ENCODE peak calls at places on chromosome 3, in five cellular contexts. One of them, this sample, is unnamed.

GRCh38 chr3:34863485-34863884 is 775.8 kb upstream of the ARPP21 start:
- DNase-seq in fibroblast of pulmonary artery: no peak
- DNase-seq in GM20000: no peak
- DNase-seq in nephron progenitor cell: no peak
- DNase-seq in glutamatergic neuron: no peak
- DNase-seq in this sample: no peak

GRCh38 chr3:110562621-110563020 is 509.0 kb upstream of the NECTIN3 start:
- DNase-seq in GM20000: no peak
- DNase-seq in nephron progenitor cell: no peak
- DNase-seq in fibroblast of pulmonary artery: no peak
- DNase-seq in glutamatergic neuron: no peak
- DNase-seq in this sample: no peak

GRCh38 chr3:143298380-143298779 is 178.8 kb downstream of the CHST2 start:
- DNase-seq in glutamatergic neuron: no peak
- DNase-seq in fibroblast of pulmonary artery: no peak
- DNase-seq in GM20000: no peak
- DNase-seq in nephron progenitor cell: no peak
- DNase-seq in this sample: no peak

GRCh38 chr3:21718161-21718765 is 32.7 kb downstream of the ZNF385D start:
- DNase-seq in glutamatergic neuron: no peak
- DNase-seq in fibroblast of pulmonary artery: peak; percentile 95
- DNase-seq in GM20000: no peak
- DNase-seq in nephron progenitor cell: no peak
- DNase-seq in this sample: no peak

GRCh38 chr3:45253316-45253715 is 27.2 kb upstream of the TMEM158 start:
- DNase-seq in nephron progenitor cell: no peak
- DNase-seq in glutamatergic neuron: no peak
- DNase-seq in GM20000: no peak
- DNase-seq in fibroblast of pulmonary artery: no peak
- DNase-seq in this sample: no peak

GRCh38 chr3:111708157-111708771 is 113.1 kb upstream of the ZBED2 start:
- DNase-seq in glutamatergic neuron: no peak
- DNase-seq in fibroblast of pulmonary artery: no peak
- DNase-seq in GM20000: no peak
- DNase-seq in nephron progenitor cell: no peak
- DNase-seq in this sample: no peak

GRCh38 chr3:9224490-9224889 is 25.0 kb downstream of the SRGAP3 start:
- DNase-seq in nephron progenitor cell: no peak
- DNase-seq in glutamatergic neuron: no peak
- DNase-seq in fibroblast of pulmonary artery: peak; percentile 7
- DNase-seq in GM20000: peak; percentile 78
- DNase-seq in this sample: no peak

GRCh38 chr3:113697192-113698090 is 999 bp upstream of the USF3 start:
- DNase-seq in nephron progenitor cell: peak; percentile 12
- DNase-seq in glutamatergic neuron: peak; percentile 22
- DNase-seq in fibroblast of pulmonary artery: peak; percentile 22
- DNase-seq in GM20000: peak; percentile 40
- DNase-seq in this sample: no peak

GRCh38 chr3:151379083-151379734 is 5.3 kb downstream of the P2RY12 start:
- DNase-seq in GM20000: peak; percentile 13
- DNase-seq in glutamatergic neuron: peak; percentile 69
- DNase-seq in nephron progenitor cell: peak; percentile 72
- DNase-seq in fibroblast of pulmonary artery: peak; percentile 26
- DNase-seq in this sample: peak; percentile 37

GRCh38 chr3:161148832-161149475 is 43.8 kb upstream of the B3GALNT1 start:
- DNase-seq in fibroblast of pulmonary artery: peak; percentile 23
- DNase-seq in glutamatergic neuron: no peak
- DNase-seq in nephron progenitor cell: no peak
- DNase-seq in GM20000: no peak
- DNase-seq in this sample: no peak

GRCh38 chr3:38472342-38472741 is 18.7 kb downstream of the ACVR2B start:
- DNase-seq in GM20000: no peak
- DNase-seq in glutamatergic neuron: no peak
- DNase-seq in fibroblast of pulmonary artery: no peak
- DNase-seq in nephron progenitor cell: no peak
- DNase-seq in this sample: no peak

GRCh38 chr3:114406286-114406685 is 112.5 kb downstream of the TIGIT start:
- DNase-seq in nephron progenitor cell: no peak
- DNase-seq in glutamatergic neuron: no peak
- DNase-seq in GM20000: no peak
- DNase-seq in fibroblast of pulmonary artery: peak; percentile 34
- DNase-seq in this sample: no peak

GRCh38 chr3:167887096-167887495 is 151.6 kb downstream of the SERPINI1 start:
- DNase-seq in fibroblast of pulmonary artery: peak; percentile 17
- DNase-seq in nephron progenitor cell: no peak
- DNase-seq in glutamatergic neuron: no peak
- DNase-seq in GM20000: no peak
- DNase-seq in this sample: no peak

GRCh38 chr3:148101061-148101460 is 596.6 kb upstream of the AGTR1 start:
- DNase-seq in GM20000: no peak
- DNase-seq in glutamatergic neuron: no peak
- DNase-seq in fibroblast of pulmonary artery: no peak
- DNase-seq in nephron progenitor cell: no peak
- DNase-seq in this sample: no peak

GRCh38 chr3:47571391-47572165 is 7.1 kb downstream of the CSPG5 start:
- DNase-seq in GM20000: no peak
- DNase-seq in fibroblast of pulmonary artery: no peak
- DNase-seq in glutamatergic neuron: peak; percentile 69
- DNase-seq in nephron progenitor cell: no peak
- DNase-seq in this sample: no peak

GRCh38 chr3:61927332-61927731 is 366.0 kb downstream of the PTPRG start:
- DNase-seq in fibroblast of pulmonary artery: peak; percentile 88
- DNase-seq in glutamatergic neuron: no peak
- DNase-seq in GM20000: no peak
- DNase-seq in nephron progenitor cell: no peak
- DNase-seq in this sample: no peak

GRCh38 chr3:51968883-51969674 is 1.8 kb upstream of the PCBP4 start:
- DNase-seq in glutamatergic neuron: no peak
- DNase-seq in nephron progenitor cell: no peak
- DNase-seq in GM20000: no peak
- DNase-seq in fibroblast of pulmonary artery: no peak
- DNase-seq in this sample: no peak

GRCh38 chr3:197427013-197427412 is 128.6 kb upstream of the DLG1 start:
- DNase-seq in GM20000: no peak
- DNase-seq in glutamatergic neuron: no peak
- DNase-seq in nephron progenitor cell: no peak
- DNase-seq in fibroblast of pulmonary artery: no peak
- DNase-seq in this sample: no peak

GRCh38 chr3:24303057-24303754 is 191.4 kb downstream of the THRB start:
- DNase-seq in nephron progenitor cell: no peak
- DNase-seq in fibroblast of pulmonary artery: no peak
- DNase-seq in glutamatergic neuron: no peak
- DNase-seq in GM20000: no peak
- DNase-seq in this sample: no peak

GRCh38 chr3:116474356-116475200 is 29.3 kb upstream of the LSAMP start:
- DNase-seq in glutamatergic neuron: peak; percentile 67
- DNase-seq in nephron progenitor cell: peak; percentile 4
- DNase-seq in fibroblast of pulmonary artery: no peak
- DNase-seq in GM20000: no peak
- DNase-seq in this sample: no peak

GRCh38 chr3:13657660-13658435 is 108.9 kb downstream of the FBLN2 start:
- DNase-seq in nephron progenitor cell: peak; percentile 78
- DNase-seq in GM20000: peak; percentile 85
- DNase-seq in fibroblast of pulmonary artery: peak; percentile 38
- DNase-seq in glutamatergic neuron: peak; percentile 79
- DNase-seq in this sample: peak; percentile 53

GRCh38 chr3:156814295-156814694 is 11.9 kb upstream of the LEKR1 start:
- DNase-seq in nephron progenitor cell: no peak
- DNase-seq in GM20000: no peak
- DNase-seq in glutamatergic neuron: no peak
- DNase-seq in fibroblast of pulmonary artery: no peak
- DNase-seq in this sample: no peak

GRCh38 chr3:156816794-156817741 is 9.1 kb upstream of the LEKR1 start:
- DNase-seq in fibroblast of pulmonary artery: peak; percentile 84
- DNase-seq in GM20000: peak; percentile 89
- DNase-seq in nephron progenitor cell: peak; percentile 91
- DNase-seq in glutamatergic neuron: peak; percentile 90
- DNase-seq in this sample: peak; percentile 75

GRCh38 chr3:156818890-156819289 is 7.3 kb upstream of the LEKR1 start:
- DNase-seq in nephron progenitor cell: no peak
- DNase-seq in glutamatergic neuron: no peak
- DNase-seq in fibroblast of pulmonary artery: peak; percentile 68
- DNase-seq in GM20000: no peak
- DNase-seq in this sample: no peak

GRCh38 chr3:156817931-156818765 is 8.0 kb upstream of the LEKR1 start:
- DNase-seq in glutamatergic neuron: no peak
- DNase-seq in GM20000: no peak
- DNase-seq in nephron progenitor cell: no peak
- DNase-seq in fibroblast of pulmonary artery: no peak
- DNase-seq in this sample: no peak

GRCh38 chr3:156816091-156816793 is 9.9 kb upstream of the LEKR1 start:
- DNase-seq in fibroblast of pulmonary artery: peak; percentile 57
- DNase-seq in nephron progenitor cell: peak; percentile 64
- DNase-seq in glutamatergic neuron: peak; percentile 58
- DNase-seq in GM20000: peak; percentile 64
- DNase-seq in this sample: peak; percentile 42
- TF ChIP-seq CTCF in fibroblast of pulmonary artery: no peak
- TF ChIP-seq CTCF in nephron progenitor cell: no peak
- TF ChIP-seq CTCF in glutamatergic neuron: no peak
- TF ChIP-seq CTCF in GM20000: peak; percentile 7
- TF ChIP-seq CTCF in this sample: peak; percentile 38

GRCh38 chr3:70757658-70758057 is 445.2 kb upstream of the MDFIC2 start:
- DNase-seq in glutamatergic neuron: no peak
- DNase-seq in nephron progenitor cell: no peak
- DNase-seq in GM20000: no peak
- DNase-seq in fibroblast of pulmonary artery: no peak
- DNase-seq in this sample: no peak

GRCh38 chr3:70749122-70749521 is 436.7 kb upstream of the MDFIC2 start:
- DNase-seq in fibroblast of pulmonary artery: no peak
- DNase-seq in GM20000: no peak
- DNase-seq in glutamatergic neuron: no peak
- DNase-seq in nephron progenitor cell: no peak
- DNase-seq in this sample: no peak

GRCh38 chr3:70748593-70748992 is 436.2 kb upstream of the MDFIC2 start:
- DNase-seq in fibroblast of pulmonary artery: no peak
- DNase-seq in GM20000: no peak
- DNase-seq in glutamatergic neuron: no peak
- DNase-seq in nephron progenitor cell: no peak
- DNase-seq in this sample: no peak

GRCh38 chr3:70754314-70754713 is 441.9 kb upstream of the MDFIC2 start:
- DNase-seq in glutamatergic neuron: no peak
- DNase-seq in fibroblast of pulmonary artery: peak; percentile 44
- DNase-seq in GM20000: no peak
- DNase-seq in nephron progenitor cell: no peak
- DNase-seq in this sample: no peak

GRCh38 chr3:70753572-70753971 is 441.1 kb upstream of the MDFIC2 start:
- DNase-seq in GM20000: no peak
- DNase-seq in nephron progenitor cell: no peak
- DNase-seq in glutamatergic neuron: no peak
- DNase-seq in fibroblast of pulmonary artery: no peak
- DNase-seq in this sample: no peak
- TF ChIP-seq CTCF in GM20000: no peak
- TF ChIP-seq CTCF in nephron progenitor cell: no peak
- TF ChIP-seq CTCF in glutamatergic neuron: no peak
- TF ChIP-seq CTCF in fibroblast of pulmonary artery: peak; percentile 11
- TF ChIP-seq CTCF in this sample: no peak

GRCh38 chr3:50321146-50321843 is 1.2 kb downstream of the HYAL2 start:
- DNase-seq in GM20000: peak; percentile 94
- DNase-seq in nephron progenitor cell: peak; percentile 90
- DNase-seq in fibroblast of pulmonary artery: peak; percentile 89
- DNase-seq in glutamatergic neuron: peak; percentile 89
- DNase-seq in this sample: peak; percentile 76

GRCh38 chr3:50323092-50323600 is 601 bp upstream of the HYAL2 start:
- DNase-seq in glutamatergic neuron: no peak
- DNase-seq in nephron progenitor cell: no peak
- DNase-seq in fibroblast of pulmonary artery: no peak
- DNase-seq in GM20000: no peak
- DNase-seq in this sample: no peak

GRCh38 chr3:50320853-50321145 is 1.7 kb downstream of the HYAL2 start:
- DNase-seq in nephron progenitor cell: no peak
- DNase-seq in glutamatergic neuron: no peak
- DNase-seq in fibroblast of pulmonary artery: no peak
- DNase-seq in GM20000: no peak
- DNase-seq in this sample: no peak

GRCh38 chr3:50322386-50323091 is at the start of gene HYAL2:
- DNase-seq in nephron progenitor cell: no peak
- DNase-seq in fibroblast of pulmonary artery: peak; percentile 62
- DNase-seq in GM20000: no peak
- DNase-seq in glutamatergic neuron: no peak
- DNase-seq in this sample: no peak

DNA sequence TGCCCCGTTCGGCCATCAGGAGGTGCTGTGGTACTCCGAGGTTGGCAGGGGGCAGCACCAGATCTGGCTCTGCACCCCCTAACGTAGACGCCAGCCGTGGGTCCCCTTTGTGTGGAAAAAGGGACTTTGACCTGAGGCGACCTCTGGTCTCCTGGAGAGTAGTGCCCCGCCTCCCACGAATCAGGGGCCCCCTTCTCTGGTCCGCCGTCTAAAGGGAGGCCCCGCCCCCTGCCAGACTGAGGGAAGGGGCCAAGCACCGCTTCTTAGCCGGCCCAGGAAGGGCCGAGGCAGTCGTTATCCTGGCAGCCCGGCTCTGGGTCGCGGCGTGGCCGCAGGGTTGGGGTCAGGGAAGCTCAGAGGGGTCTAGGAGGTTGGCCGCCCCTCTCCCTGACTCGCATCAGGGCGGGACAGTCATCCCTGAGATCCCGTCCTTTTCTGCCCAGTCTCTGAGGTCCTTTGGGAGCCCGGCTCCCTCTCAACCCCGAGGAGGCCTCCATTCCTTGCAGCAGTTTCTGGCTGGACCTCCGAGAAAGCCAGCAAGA is 630 bp downstream of the HYAL2 start:
- DNase-seq in fibroblast of pulmonary artery: no peak
- DNase-seq in glutamatergic neuron: no peak
- DNase-seq in nephron progenitor cell: no peak
- DNase-seq in GM20000: no peak
- DNase-seq in this sample: peak; percentile 77
- TF ChIP-seq CTCF in fibroblast of pulmonary artery: peak; percentile 53
- TF ChIP-seq CTCF in glutamatergic neuron: peak; percentile 70
- TF ChIP-seq CTCF in nephron progenitor cell: peak; percentile 57
- TF ChIP-seq CTCF in GM20000: peak; percentile 19
- TF ChIP-seq CTCF in this sample: peak; percentile 69

GRCh38 chr3:30793755-30794154 is 100.7 kb downstream of the GADL1 start:
- DNase-seq in GM20000: no peak
- DNase-seq in fibroblast of pulmonary artery: no peak
- DNase-seq in glutamatergic neuron: no peak
- DNase-seq in nephron progenitor cell: no peak
- DNase-seq in this sample: no peak
- TF ChIP-seq CTCF in GM20000: no peak
- TF ChIP-seq CTCF in fibroblast of pulmonary artery: no peak
- TF ChIP-seq CTCF in glutamatergic neuron: no peak
- TF ChIP-seq CTCF in nephron progenitor cell: no peak
- TF ChIP-seq CTCF in this sample: no peak

GRCh38 chr3:127428344-127429001 is 140.6 kb upstream of the PRR20G start:
- DNase-seq in nephron progenitor cell: no peak
- DNase-seq in glutamatergic neuron: no peak
- DNase-seq in fibroblast of pulmonary artery: no peak
- DNase-seq in GM20000: no peak
- DNase-seq in this sample: no peak
- TF ChIP-seq CTCF in nephron progenitor cell: no peak
- TF ChIP-seq CTCF in glutamatergic neuron: no peak
- TF ChIP-seq CTCF in fibroblast of pulmonary artery: no peak
- TF ChIP-seq CTCF in GM20000: no peak
- TF ChIP-seq CTCF in this sample: no peak

This sample was measured in progenitor cell of endocrine pancreas.